ENCODE peak calls at places on chromosomes 6 and 20, in six cellular contexts. Y, X, R, Z, I and C are unnamed samples.
A peak's percentile ranks its signal among the peaks of the same experiment; 100 is the strongest.

GRCh38 chr6:6224933-6225486 is 95.5 kb downstream of the F13A1 start:
- DNase-seq in Y (no peak), Z (no peak), I (no peak), R (peak; percentile 11), X (no peak), C (no peak)

GRCh38 chr6:87702589-87702945 is 534 bp upstream of the AKIRIN2 start:
- DNase-seq in Y (peak; percentile 57), R (peak; percentile 76), Z (peak; percentile 68), I (no peak), X (no peak), C (peak; percentile 83)

GRCh38 chr20:17916365-17916996 is 52.1 kb downstream of the SNX5 start:
- DNase-seq in I (no peak), X (peak; percentile 52), R (peak; percentile 25), Y (no peak), Z (no peak), C (peak; percentile 64)

GRCh38 chr6:558089-558488 is 98.8 kb downstream of the HUS1B start:
- DNase-seq in X (no peak), Z (no peak), R (no peak), I (no peak), Y (no peak), C (no peak)

GRCh38 chr6:30685157-30685976 is 1.1 kb downstream of the PPP1R18 start:
- DNase-seq in I (peak; percentile 32), X (no peak), Y (no peak), Z (peak; percentile 40), R (peak; percentile 42), C (peak; percentile 39)

GRCh38 chr20:44180814-44181213 is 6.2 kb downstream of the JPH2 start:
- DNase-seq in I (no peak), X (no peak), Y (peak; percentile 59), Z (no peak), R (no peak), C (peak; percentile 66)

GRCh38 chr6:16179970-16180431 is 51.1 kb downstream of the MYLIP start:
- DNase-seq in Z (no peak), Y (no peak), I (peak; percentile 52), R (peak; percentile 28), X (no peak), C (no peak)

GRCh38 chr6:138814179-138814834 is 18.4 kb downstream of the ECT2L start:
- DNase-seq in X (no peak), R (no peak), I (no peak), Z (peak; percentile 24), Y (no peak), C (no peak)

GRCh38 chr20:8018928-8019177 is 708 bp downstream of the TMX4 start:
- DNase-seq in R (no peak), I (no peak), Y (no peak), Z (no peak), X (peak; percentile 69), C (peak; percentile 48)

GRCh38 chr6:5443491-5443890 is 182.2 kb downstream of the FARS2 start:
- DNase-seq in X (no peak), Y (no peak), R (no peak), Z (no peak), I (no peak), C (no peak)

GRCh38 chr6:14224359-14225103 is 107.0 kb downstream of the CD83 start:
- DNase-seq in Y (no peak), X (no peak), R (no peak), I (no peak), Z (no peak), C (no peak)

GRCh38 chr6:150016324-150017185 is 8.8 kb downstream of the RAET1L start:
- DNase-seq in I (peak; percentile 53), Z (peak; percentile 56), Y (peak; percentile 78), X (peak; percentile 85), R (peak; percentile 68), C (peak; percentile 63)

GRCh38 chr20:45592574-45593189 is 13.6 kb upstream of the WFDC8 start:
- DNase-seq in Y (no peak), R (peak; percentile 77), I (no peak), Z (peak; percentile 56), X (no peak), C (peak; percentile 36)

GRCh38 chr6:142200846-142201628 is 54.0 kb downstream of the VTA1 start:
- DNase-seq in X (no peak), R (no peak), I (no peak), Y (no peak), Z (no peak), C (no peak)

GRCh38 chr6:14458669-14459266 is 341.2 kb downstream of the CD83 start:
- DNase-seq in I (no peak), Y (no peak), R (no peak), X (no peak), Z (peak; percentile 72), C (peak; percentile 68)

GRCh38 chr6:12071064-12071615 is 59.0 kb downstream of the HIVEP1 start:
- DNase-seq in I (no peak), Y (no peak), R (no peak), X (no peak), Z (no peak), C (no peak)

GRCh38 chr6:16236648-16237199 is 1.7 kb upstream of the GMPR start:
- DNase-seq in Y (no peak), R (peak; percentile 66), Z (peak; percentile 37), I (no peak), X (peak; percentile 87), C (peak; percentile 82)

GRCh38 chr6:125316621-125317020 is 14.9 kb upstream of the HDDC2 start:
- DNase-seq in Y (no peak), Z (no peak), R (no peak), X (no peak), I (no peak), C (no peak)

GRCh38 chr20:40489886-40490285 is 199.2 kb downstream of the MAFB start:
- DNase-seq in Z (peak; percentile 89), R (no peak), X (no peak), Y (no peak), I (no peak), C (no peak)

GRCh38 chr6:34926655-34927054 is 37.6 kb downstream of the ANKS1A start:
- DNase-seq in X (no peak), I (no peak), R (no peak), Z (peak; percentile 68), Y (no peak), C (no peak)

GRCh38 chr6:55963301-55963700 is 87.9 kb upstream of the BMP5 start:
- DNase-seq in X (no peak), R (no peak), I (no peak), Z (no peak), Y (no peak), C (peak; percentile 11)

GRCh38 chr20:24465730-24466129 is 3.7 kb upstream of the SYNDIG1 start:
- DNase-seq in X (no peak), I (no peak), R (no peak), Y (no peak), Z (peak; percentile 48), C (no peak)

GRCh38 chr6:112222111-112222726 is 32.1 kb downstream of the LAMA4 start:
- DNase-seq in Y (no peak), I (no peak), R (no peak), Z (no peak), X (no peak), C (peak; percentile 90)

GRCh38 chr6:164275773-164276172 is 861.3 kb downstream of the QKI start:
- DNase-seq in X (no peak), I (no peak), Z (no peak), R (no peak), Y (no peak), C (no peak)

GRCh38 chr6:27795697-27796494 is 116.3 kb downstream of the OR2B2 start:
- DNase-seq in R (peak; percentile 91), X (peak; percentile 65), I (peak; percentile 39), Y (peak; percentile 45), Z (peak; percentile 83), C (peak; percentile 95)

GRCh38 chr6:33513213-33513612 is 58.8 kb downstream of the ZBTB9 start:
- DNase-seq in I (no peak), Z (no peak), Y (no peak), X (no peak), R (peak; percentile 25), C (no peak)

DNA sequence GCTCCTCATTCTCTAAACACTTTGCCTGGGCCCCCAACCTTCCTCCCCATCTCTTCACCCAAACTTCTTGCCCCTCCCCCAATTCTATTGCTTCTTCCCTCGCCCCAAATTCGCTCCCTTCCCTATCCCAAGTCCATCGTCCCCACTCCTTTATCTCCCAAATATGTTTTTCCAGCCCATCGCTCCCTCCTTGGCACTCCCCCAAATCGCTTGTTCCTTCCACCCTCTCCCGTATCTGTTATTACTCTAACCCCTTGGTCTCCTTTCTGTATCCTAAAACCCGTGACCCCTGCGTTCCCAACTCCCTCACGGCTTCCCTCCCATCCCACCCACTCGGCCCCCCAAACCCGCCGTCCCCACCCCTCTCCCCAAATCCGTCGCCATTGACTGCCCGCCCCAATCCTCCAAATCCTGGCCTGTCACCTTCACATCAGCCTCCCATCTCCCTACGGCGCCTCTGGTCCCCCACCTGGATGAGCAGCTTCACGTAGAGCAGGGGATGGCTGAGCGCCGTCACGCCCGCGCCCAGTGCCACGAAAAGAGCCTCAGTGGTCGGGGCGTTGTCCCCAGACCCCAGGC is 523 bp downstream of the MTCH1 start:
- DNase-seq in X (peak; percentile 74), I (no peak), Y (no peak), Z (no peak), R (peak; percentile 19), C (no peak)
- H3K4me3 ChIP-seq in X (peak overlapping the region; percentile 84), I (peak overlapping the region; percentile 97), Y (peak overlapping the region; percentile 96), Z (peak overlapping the region; percentile 92), R (peak overlapping the region; percentile 98), C (peak overlapping the region; percentile 80)

GRCh38 chr6:122652431-122652830 is 42.2 kb downstream of the PKIB start:
- DNase-seq in Z (peak; percentile 58), R (no peak), X (no peak), I (no peak), Y (no peak), C (peak; percentile 32)
- H3K4me3 ChIP-seq in Z (no peak overlapping the region), R (no peak overlapping the region), X (no peak overlapping the region), I (no peak overlapping the region), Y (no peak overlapping the region), C (no peak overlapping the region)

GRCh38 chr20:57927376-57927775 is 217.6 kb upstream of the PMEPA1 start:
- DNase-seq in Z (no peak), Y (no peak), X (no peak), I (no peak), R (no peak), C (no peak)

GRCh38 chr20:57922701-57923100 is 212.9 kb upstream of the PMEPA1 start:
- DNase-seq in R (no peak), Y (no peak), I (no peak), X (no peak), Z (no peak), C (no peak)

GRCh38 chr20:57932227-57932864 is 222.5 kb upstream of the PMEPA1 start:
- DNase-seq in R (no peak), Y (no peak), I (no peak), Z (no peak), X (no peak), C (no peak)

GRCh38 chr20:57930328-57930727 is 220.5 kb upstream of the PMEPA1 start:
- DNase-seq in I (no peak), Y (no peak), X (no peak), R (no peak), Z (no peak), C (no peak)

GRCh38 chr20:57928181-57928967 is 218.6 kb upstream of the PMEPA1 start:
- DNase-seq in I (no peak), Y (no peak), R (no peak), X (no peak), Z (peak; percentile 16), C (peak; percentile 19)
- H3K4me3 ChIP-seq in I (no peak overlapping the region), Y (no peak overlapping the region), R (no peak overlapping the region), X (no peak overlapping the region), Z (no peak overlapping the region), C (no peak overlapping the region)

DNA sequence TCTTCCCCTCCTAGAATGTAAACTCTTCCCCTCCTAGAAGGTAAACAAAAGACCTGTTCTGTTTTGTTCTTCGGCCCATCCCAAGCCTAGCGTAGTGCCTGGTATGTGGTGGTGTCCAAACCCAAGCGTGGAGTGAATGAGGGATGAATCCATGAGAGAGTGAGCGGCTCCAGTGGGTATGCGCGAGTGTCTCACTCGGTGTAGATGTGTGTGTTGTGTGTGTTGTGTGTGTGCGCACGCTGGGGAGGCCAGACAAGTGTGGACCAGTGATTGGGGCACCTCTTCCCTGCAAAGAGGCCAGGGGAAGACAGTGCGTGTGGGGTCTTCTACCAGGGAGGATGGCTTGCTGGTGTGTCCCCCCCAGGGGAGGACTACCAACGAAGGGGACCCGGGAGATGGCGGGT is 392 bp upstream of the SLC2A10 start:
- DNase-seq in Z (no peak), Y (no peak), R (no peak), X (no peak), I (no peak), C (no peak)
- H3K4me3 ChIP-seq in Z (no peak overlapping the region), Y (peak overlapping the region; percentile 66), R (no peak overlapping the region), X (no peak overlapping the region), I (no peak overlapping the region), C (peak overlapping the region; percentile 75)